ENCODE peak calls at places on chromosomes 4 and X, in six cellular contexts. P is endothelial cell; L is activated T-helper 9 cell treated with anti-CD3 and anti-CD28 coated beads, Interleukin-2, amount 50 U/mL, for 16 hours; I is transverse colon; M is astrocyte; W is cerebellar cortex. Z is an unnamed sample.

GRCh38 chr4:15691346-15692140 is 9.9 kb downstream of the FAM200B start:
- DNase-seq in I (no peak), M (peak), W (no peak), L (no peak), P (no peak), Z (no peak)

GRCh38 chr4:102620697-102621497 is 119.7 kb downstream of the NFKB1 start:
- DNase-seq in M (peak), L (no peak), W (peak), I (peak), P (no peak), Z (no peak)

GRCh38 chr4:53196195-53196641 is 169.6 kb downstream of the SCFD2 start:
- DNase-seq in P (no peak), L (no peak), I (no peak), W (no peak), M (no peak), Z (no peak)

GRCh38 chr4:176467011-176467410 is 147.2 kb downstream of the SPCS3 start:
- DNase-seq in M (peak), I (no peak), W (no peak), P (no peak), L (no peak), Z (no peak)

GRCh38 chrX:77415882-77416281 is 31.3 kb upstream of the FGF16 start:
- DNase-seq in P (no peak), M (no peak), I (no peak), L (no peak), W (no peak), Z (no peak)

GRCh38 chr4:113556382-113557134 is 205.0 kb downstream of the CAMK2D start:
- DNase-seq in I (no peak), M (no peak), W (no peak), P (no peak), L (no peak), Z (no peak)

GRCh38 chr4:95363966-95364365 is 184.8 kb downstream of the UNC5C start:
- DNase-seq in L (no peak), I (no peak), P (no peak), M (peak), W (no peak), Z (no peak)

GRCh38 chr4:42702895-42703294 is 46.0 kb upstream of the ATP8A1 start:
- DNase-seq in P (no peak), M (no peak), L (no peak), I (no peak), W (no peak), Z (no peak)

GRCh38 chrX:11619426-11619825 is 46.3 kb downstream of the ARHGAP6 start:
- DNase-seq in L (no peak), W (no peak), I (no peak), M (peak), P (no peak), Z (no peak)

GRCh38 chr4:105471566-105472176 is 2.2 kb downstream of the PPA2 start:
- DNase-seq in I (peak), P (peak), L (peak), M (peak), W (peak), Z (peak)

GRCh38 chr4:60948008-60948407 is 252.1 kb upstream of the ADGRL3 start:
- DNase-seq in W (no peak), P (no peak), L (no peak), M (peak), I (no peak), Z (no peak)

GRCh38 chrX:140766024-140766611 is 56.6 kb downstream of the LINC00632 start:
- DNase-seq in W (peak), P (peak), M (peak), L (no peak), I (peak), Z (peak)

GRCh38 chrX:136467321-136467720 is 20.4 kb upstream of the BRS3 start:
- DNase-seq in L (no peak), M (no peak), W (no peak), I (no peak), P (no peak), Z (no peak)

GRCh38 chrX:149284616-149285015 is 220.5 kb downstream of the IDS start:
- DNase-seq in W (no peak), P (no peak), L (no peak), I (no peak), M (no peak), Z (no peak)

GRCh38 chr4:57074753-57075152 is 35.4 kb downstream of the IGFBP7 start:
- DNase-seq in I (no peak), P (no peak), W (no peak), L (no peak), M (peak), Z (no peak)

GRCh38 chrX:44400588-44400987 is 57.1 kb upstream of the EFHC2 start:
- DNase-seq in M (peak), I (no peak), W (no peak), P (no peak), L (no peak), Z (no peak)

GRCh38 chr4:185282968-185283367 is 73.6 kb downstream of the SNX25 start:
- DNase-seq in L (no peak), W (no peak), M (no peak), I (no peak), P (no peak), Z (no peak)

GRCh38 chr4:62970846-62971245 is 1438.4 kb downstream of the TECRL start:
- DNase-seq in P (no peak), L (no peak), W (no peak), I (no peak), M (no peak), Z (no peak)

GRCh38 chr4:20816287-20816686 is 116.0 kb downstream of the PACRGL start:
- DNase-seq in P (no peak), L (no peak), W (peak), I (no peak), M (no peak), Z (no peak)